ENCODE peak calls at places on chromosomes 12 and 14, in seven cellular contexts. A is stimulated activated CD4-positive, alpha-beta T cell treated with anti-CD3 and anti-CD28 coated beads, Interleukin-4, amount 100 ng/mL, for 24 hours; M is dorsolateral prefrontal cortex; G is neural progenitor cell; H is NCI-H187; Y is stimulated activated CD8-positive, alpha-beta memory T cell treated with anti-CD3 and anti-CD28 coated beads, Interleukin-15, amount 100 ng/mL, for 1 hour; V is NCI-H345. W is an unnamed sample.

GRCh38 chr12:61923152-61923551 is 337.1 kb upstream of the USP15 start:
- DNase-seq in A (no peak), G (no peak), H (no peak), Y (no peak), V (no peak), M (no peak), W (no peak)

GRCh38 chr12:92272301-92272964 is 126.8 kb upstream of the BTG1 start:
- DNase-seq in M (no peak), V (no peak), G (peak), H (peak), A (no peak), Y (no peak), W (no peak)

GRCh38 chr14:28754209-28754985 is 12.2 kb upstream of the FOXG1 start:
- DNase-seq in A (no peak), G (peak), H (peak), M (no peak), Y (no peak), V (peak), W (no peak)

GRCh38 chr12:19643635-19644034 is 204.3 kb downstream of the AEBP2 start:
- DNase-seq in H (no peak), M (no peak), A (no peak), Y (no peak), V (peak), G (peak), W (no peak)

GRCh38 chr12:74031045-74031444 is 506.6 kb upstream of the ATXN7L3B start:
- DNase-seq in V (no peak), M (no peak), H (peak), A (no peak), G (no peak), Y (no peak), W (no peak)

GRCh38 chr12:40692617-40693502 is 621 bp downstream of the CNTN1 start:
- DNase-seq in G (peak), V (peak), A (no peak), Y (no peak), H (peak), M (peak), W (no peak)

GRCh38 chr12:180445-180844 is 33.5 kb downstream of the SLC6A12 start:
- DNase-seq in A (no peak), H (no peak), M (no peak), Y (no peak), G (no peak), V (no peak), W (peak)

GRCh38 chr12:119693006-119693405 is 25.1 kb downstream of the PRKAB1 start:
- DNase-seq in Y (no peak), V (no peak), A (no peak), H (no peak), M (no peak), G (no peak), W (no peak)

GRCh38 chr14:106738075-106738474 is 1211.7 kb downstream of the TMEM121 start:
- DNase-seq in Y (no peak), A (no peak), H (no peak), V (no peak), M (no peak), G (no peak), W (no peak)

GRCh38 chr12:26523708-26524150 is 309.3 kb downstream of the ITPR2 start:
- DNase-seq in A (no peak), G (no peak), V (peak), M (peak), Y (no peak), H (no peak), W (no peak)

GRCh38 chr12:8781326-8781725 is 41.1 kb upstream of the A2ML1 start:
- DNase-seq in H (no peak), G (no peak), V (no peak), M (no peak), Y (no peak), A (no peak), W (no peak)

GRCh38 chr12:120119395-120119973 is 2.9 kb upstream of the RAB35 start:
- DNase-seq in H (no peak), V (no peak), Y (no peak), G (no peak), A (peak), M (no peak), W (no peak)

GRCh38 chr12:32895688-32896437 is 714 bp downstream of the PKP2 start:
- DNase-seq in Y (no peak), M (no peak), A (no peak), V (no peak), H (no peak), G (peak), W (no peak)

GRCh38 chr12:104656921-104657320 is 200.2 kb downstream of the CHST11 start:
- DNase-seq in Y (no peak), H (peak), V (no peak), M (no peak), G (no peak), A (no peak), W (no peak)

GRCh38 chr12:104724992-104725585 is 233.0 kb downstream of the SLC41A2 start:
- DNase-seq in Y (no peak), H (no peak), V (no peak), M (no peak), G (no peak), A (no peak), W (no peak)

GRCh38 chr14:30957813-30958370 is 67.6 kb upstream of the AP4S1 start:
- DNase-seq in M (no peak), A (no peak), G (no peak), Y (no peak), H (no peak), V (no peak), W (no peak)

GRCh38 chr14:68380304-68380840 is 412.5 kb downstream of the ZFP36L1 start:
- DNase-seq in A (no peak), V (no peak), M (no peak), G (no peak), Y (no peak), H (no peak), W (no peak)

GRCh38 chr12:2113501-2113912 is 60.7 kb downstream of the CACNA1C start:
- DNase-seq in A (no peak), V (no peak), G (no peak), Y (no peak), M (no peak), H (no peak), W (no peak)

GRCh38 chr12:47604474-47604873 is 101.4 kb downstream of the RPAP3 start:
- DNase-seq in H (no peak), V (no peak), G (no peak), Y (no peak), A (no peak), M (no peak), W (no peak)

GRCh38 chr12:59182191-59182590 is 261.9 kb upstream of the LRIG3 start:
- DNase-seq in V (no peak), Y (no peak), M (no peak), H (no peak), A (peak), G (no peak), W (no peak)

GRCh38 chr12:1527789-1528188 is 66.6 kb downstream of the FBXL14 start:
- DNase-seq in G (no peak), H (no peak), M (no peak), Y (no peak), V (no peak), A (no peak), W (no peak)

GRCh38 chr12:71652656-71653055 is 11.0 kb downstream of the ZFC3H1 start:
- DNase-seq in Y (no peak), M (no peak), V (no peak), H (no peak), A (no peak), G (no peak), W (no peak)

GRCh38 chr14:37588956-37589737 is 5.9 kb downstream of the FOXA1 start:
- DNase-seq in G (peak), H (no peak), Y (no peak), M (no peak), A (no peak), V (peak), W (no peak)

GRCh38 chr14:35369701-35370191 is 34.8 kb downstream of the NFKBIA start:
- DNase-seq in G (no peak), V (peak), A (no peak), Y (no peak), M (no peak), H (peak), W (no peak)

GRCh38 chr12:93749515-93749914 is 72.3 kb downstream of the CRADD start:
- DNase-seq in G (no peak), H (no peak), A (no peak), V (no peak), M (no peak), Y (no peak), W (no peak)

GRCh38 chr14:104293231-104293841 is 154.9 kb downstream of the KIF26A start:
- DNase-seq in M (no peak), V (no peak), A (no peak), Y (no peak), H (no peak), G (no peak), W (no peak)

GRCh38 chr12:52581481-52581880 is 7.8 kb upstream of the KRT74 start:
- DNase-seq in A (no peak), H (no peak), Y (no peak), M (no peak), V (peak), G (no peak), W (no peak)

GRCh38 chr12:32603858-32604257 is 75.2 kb upstream of the DNM1L start:
- DNase-seq in Y (no peak), G (no peak), V (no peak), M (no peak), A (peak), H (no peak), W (no peak)

GRCh38 chr12:85156569-85156968 is 120.4 kb downstream of the LRRIQ1 start:
- DNase-seq in M (no peak), Y (no peak), V (no peak), H (no peak), A (no peak), G (no peak), W (no peak)

GRCh38 chr12:116376354-116377193 is 99.1 kb upstream of the MED13L start:
- DNase-seq in A (no peak), Y (no peak), G (no peak), V (peak), H (no peak), M (no peak), W (no peak)

W was measured in CMK.